ENCODE peak calls at places on chromosomes 4 and X, in nine cellular contexts. One of them, this sample, is unnamed.

GRCh38 chr4:54585321-54586000 is 72.3 kb upstream of the KIT start:
- DNase-seq in pancreas: no peak
- DNase-seq in RWPE1: no peak
- DNase-seq in non-pigmented ciliary epithelial cell: no peak
- DNase-seq in stimulated activated CD8-positive, alpha-beta memory T cell treated with anti-CD3 and anti-CD28 coated beads, Interleukin-15, amount 100 ng/mL, for 4 hours: no peak
- DNase-seq in left ventricle myocardium superior: no peak
- DNase-seq in mesothelial cell of epicardium: no peak
- DNase-seq in WTC11: no peak
- DNase-seq in OCI-M1: peak; percentile 85
- DNase-seq in this sample: no peak

GRCh38 chr4:26031704-26032103 is 117.7 kb downstream of the SMIM20 start:
- DNase-seq in WTC11: no peak
- DNase-seq in pancreas: no peak
- DNase-seq in mesothelial cell of epicardium: no peak
- DNase-seq in non-pigmented ciliary epithelial cell: no peak
- DNase-seq in stimulated activated CD8-positive, alpha-beta memory T cell treated with anti-CD3 and anti-CD28 coated beads, Interleukin-15, amount 100 ng/mL, for 4 hours: no peak
- DNase-seq in OCI-M1: no peak
- DNase-seq in RWPE1: no peak
- DNase-seq in left ventricle myocardium superior: no peak
- DNase-seq in this sample: no peak

GRCh38 chrX:147570483-147570882 is 341.2 kb upstream of the FMR1 start:
- DNase-seq in OCI-M1: peak; percentile 49
- DNase-seq in non-pigmented ciliary epithelial cell: no peak
- DNase-seq in pancreas: no peak
- DNase-seq in WTC11: no peak
- DNase-seq in RWPE1: no peak
- DNase-seq in stimulated activated CD8-positive, alpha-beta memory T cell treated with anti-CD3 and anti-CD28 coated beads, Interleukin-15, amount 100 ng/mL, for 4 hours: no peak
- DNase-seq in left ventricle myocardium superior: no peak
- DNase-seq in mesothelial cell of epicardium: no peak
- DNase-seq in this sample: no peak

GRCh38 chr4:123767801-123768200 is 371.2 kb downstream of the SPRY1 start:
- DNase-seq in stimulated activated CD8-positive, alpha-beta memory T cell treated with anti-CD3 and anti-CD28 coated beads, Interleukin-15, amount 100 ng/mL, for 4 hours: no peak
- DNase-seq in OCI-M1: no peak
- DNase-seq in mesothelial cell of epicardium: no peak
- DNase-seq in RWPE1: no peak
- DNase-seq in WTC11: no peak
- DNase-seq in left ventricle myocardium superior: no peak
- DNase-seq in pancreas: no peak
- DNase-seq in non-pigmented ciliary epithelial cell: no peak
- DNase-seq in this sample: no peak

GRCh38 chrX:38768079-38768478 is 33.2 kb upstream of the MID1IP1 start:
- DNase-seq in non-pigmented ciliary epithelial cell: no peak
- DNase-seq in stimulated activated CD8-positive, alpha-beta memory T cell treated with anti-CD3 and anti-CD28 coated beads, Interleukin-15, amount 100 ng/mL, for 4 hours: no peak
- DNase-seq in pancreas: no peak
- DNase-seq in mesothelial cell of epicardium: no peak
- DNase-seq in OCI-M1: peak; percentile 54
- DNase-seq in RWPE1: peak; percentile 13
- DNase-seq in left ventricle myocardium superior: no peak
- DNase-seq in WTC11: no peak
- DNase-seq in this sample: no peak

GRCh38 chr4:31366041-31366440 is 645.9 kb downstream of the PCDH7 start:
- DNase-seq in non-pigmented ciliary epithelial cell: peak; percentile 14
- DNase-seq in WTC11: no peak
- DNase-seq in OCI-M1: no peak
- DNase-seq in stimulated activated CD8-positive, alpha-beta memory T cell treated with anti-CD3 and anti-CD28 coated beads, Interleukin-15, amount 100 ng/mL, for 4 hours: no peak
- DNase-seq in RWPE1: no peak
- DNase-seq in left ventricle myocardium superior: no peak
- DNase-seq in pancreas: no peak
- DNase-seq in mesothelial cell of epicardium: no peak
- DNase-seq in this sample: no peak

GRCh38 chr4:1393866-1394265 is 12.4 kb downstream of the NKX1-1 start:
- DNase-seq in non-pigmented ciliary epithelial cell: no peak
- DNase-seq in WTC11: peak; percentile 6
- DNase-seq in mesothelial cell of epicardium: peak; percentile 7
- DNase-seq in OCI-M1: no peak
- DNase-seq in left ventricle myocardium superior: peak; percentile 15
- DNase-seq in RWPE1: no peak
- DNase-seq in pancreas: peak; percentile 37
- DNase-seq in stimulated activated CD8-positive, alpha-beta memory T cell treated with anti-CD3 and anti-CD28 coated beads, Interleukin-15, amount 100 ng/mL, for 4 hours: no peak
- DNase-seq in this sample: peak; percentile 12

GRCh38 chrX:134885336-134886016 is 105.3 kb upstream of the SMIM10 start:
- DNase-seq in non-pigmented ciliary epithelial cell: no peak
- DNase-seq in pancreas: no peak
- DNase-seq in mesothelial cell of epicardium: no peak
- DNase-seq in stimulated activated CD8-positive, alpha-beta memory T cell treated with anti-CD3 and anti-CD28 coated beads, Interleukin-15, amount 100 ng/mL, for 4 hours: no peak
- DNase-seq in WTC11: no peak
- DNase-seq in OCI-M1: no peak
- DNase-seq in RWPE1: no peak
- DNase-seq in left ventricle myocardium superior: no peak
- DNase-seq in this sample: no peak

GRCh38 chr4:2272828-2273120 is 10.9 kb upstream of the MXD4 start:
- DNase-seq in stimulated activated CD8-positive, alpha-beta memory T cell treated with anti-CD3 and anti-CD28 coated beads, Interleukin-15, amount 100 ng/mL, for 4 hours: no peak
- DNase-seq in pancreas: no peak
- DNase-seq in RWPE1: no peak
- DNase-seq in WTC11: no peak
- DNase-seq in non-pigmented ciliary epithelial cell: no peak
- DNase-seq in mesothelial cell of epicardium: no peak
- DNase-seq in left ventricle myocardium superior: peak; percentile 13
- DNase-seq in OCI-M1: no peak
- DNase-seq in this sample: no peak

GRCh38 chr4:41120297-41121217 is 93.8 kb downstream of the APBB2 start:
- DNase-seq in left ventricle myocardium superior: peak; percentile 53
- DNase-seq in mesothelial cell of epicardium: no peak
- DNase-seq in RWPE1: peak; percentile 41
- DNase-seq in WTC11: no peak
- DNase-seq in stimulated activated CD8-positive, alpha-beta memory T cell treated with anti-CD3 and anti-CD28 coated beads, Interleukin-15, amount 100 ng/mL, for 4 hours: no peak
- DNase-seq in non-pigmented ciliary epithelial cell: no peak
- DNase-seq in pancreas: no peak
- DNase-seq in OCI-M1: no peak
- DNase-seq in this sample: peak; percentile 86

GRCh38 chr4:113060853-113061252 is 11.4 kb downstream of the ANK2 start:
- DNase-seq in left ventricle myocardium superior: no peak
- DNase-seq in WTC11: no peak
- DNase-seq in non-pigmented ciliary epithelial cell: no peak
- DNase-seq in stimulated activated CD8-positive, alpha-beta memory T cell treated with anti-CD3 and anti-CD28 coated beads, Interleukin-15, amount 100 ng/mL, for 4 hours: no peak
- DNase-seq in mesothelial cell of epicardium: no peak
- DNase-seq in pancreas: no peak
- DNase-seq in OCI-M1: peak; percentile 24
- DNase-seq in RWPE1: no peak
- DNase-seq in this sample: no peak

GRCh38 chr4:97013309-97014106 is 1129.8 kb downstream of the STPG2 start:
- DNase-seq in left ventricle myocardium superior: no peak
- DNase-seq in stimulated activated CD8-positive, alpha-beta memory T cell treated with anti-CD3 and anti-CD28 coated beads, Interleukin-15, amount 100 ng/mL, for 4 hours: no peak
- DNase-seq in WTC11: no peak
- DNase-seq in pancreas: no peak
- DNase-seq in RWPE1: no peak
- DNase-seq in mesothelial cell of epicardium: no peak
- DNase-seq in non-pigmented ciliary epithelial cell: no peak
- DNase-seq in OCI-M1: peak; percentile 42
- DNase-seq in this sample: no peak

GRCh38 chrX:129540725-129541184 is 696 bp downstream of the OCRL start:
- DNase-seq in left ventricle myocardium superior: no peak
- DNase-seq in WTC11: peak; percentile 12
- DNase-seq in mesothelial cell of epicardium: no peak
- DNase-seq in RWPE1: no peak
- DNase-seq in non-pigmented ciliary epithelial cell: no peak
- DNase-seq in pancreas: no peak
- DNase-seq in stimulated activated CD8-positive, alpha-beta memory T cell treated with anti-CD3 and anti-CD28 coated beads, Interleukin-15, amount 100 ng/mL, for 4 hours: no peak
- DNase-seq in OCI-M1: no peak
- DNase-seq in this sample: peak; percentile 16